ENCODE peak calls at places on chromosomes 5 and 9, in nine cellular contexts. One of them, this sample, is unnamed.

GRCh38 chr5:35593338-35593737 is 24.3 kb upstream of the SPEF2 start:
- DNase-seq in IMR-90: no peak
- DNase-seq in fibroblast of lung: no peak
- DNase-seq in AG04450: no peak
- DNase-seq in PC-3: no peak
- DNase-seq in tibial nerve: no peak
- DNase-seq in lower lobe of right lung: no peak
- DNase-seq in osteoblast: no peak
- DNase-seq in psoas muscle: no peak
- DNase-seq in this sample: no peak

GRCh38 chr9:78004478-78005229 is 27.0 kb downstream of the GNAQ start:
- DNase-seq in IMR-90: peak; percentile 30
- DNase-seq in fibroblast of lung: no peak
- DNase-seq in AG04450: no peak
- DNase-seq in PC-3: peak; percentile 41
- DNase-seq in tibial nerve: no peak
- DNase-seq in lower lobe of right lung: no peak
- DNase-seq in osteoblast: no peak
- DNase-seq in psoas muscle: no peak
- DNase-seq in this sample: no peak

GRCh38 chr9:2616726-2617377 is 4.7 kb upstream of the VLDLR start:
- DNase-seq in IMR-90: no peak
- DNase-seq in fibroblast of lung: no peak
- DNase-seq in AG04450: no peak
- DNase-seq in PC-3: no peak
- DNase-seq in tibial nerve: no peak
- DNase-seq in lower lobe of right lung: no peak
- DNase-seq in osteoblast: no peak
- DNase-seq in psoas muscle: no peak
- DNase-seq in this sample: no peak

GRCh38 chr9:74478606-74479005 is 18.5 kb upstream of the RORB start:
- DNase-seq in IMR-90: no peak
- DNase-seq in fibroblast of lung: no peak
- DNase-seq in AG04450: no peak
- DNase-seq in PC-3: no peak
- DNase-seq in tibial nerve: no peak
- DNase-seq in lower lobe of right lung: no peak
- DNase-seq in osteoblast: no peak
- DNase-seq in psoas muscle: no peak
- DNase-seq in this sample: no peak

GRCh38 chr9:111348821-111349271 is 18.8 kb upstream of the OR2K2 start:
- DNase-seq in IMR-90: peak; percentile 35
- DNase-seq in fibroblast of lung: peak; percentile 25
- DNase-seq in AG04450: no peak
- DNase-seq in PC-3: peak; percentile 88
- DNase-seq in tibial nerve: no peak
- DNase-seq in lower lobe of right lung: no peak
- DNase-seq in osteoblast: no peak
- DNase-seq in psoas muscle: no peak
- DNase-seq in this sample: peak; percentile 47

GRCh38 chr5:174501461-174502069 is 222.8 kb upstream of the MSX2 start:
- DNase-seq in IMR-90: peak; percentile 57
- DNase-seq in fibroblast of lung: peak; percentile 30
- DNase-seq in AG04450: no peak
- DNase-seq in PC-3: peak; percentile 13
- DNase-seq in tibial nerve: no peak
- DNase-seq in lower lobe of right lung: no peak
- DNase-seq in osteoblast: peak; percentile 71
- DNase-seq in psoas muscle: no peak
- DNase-seq in this sample: peak; percentile 39

GRCh38 chr9:121494192-121494591 is 5.5 kb downstream of the GGTA1 start:
- DNase-seq in IMR-90: no peak
- DNase-seq in fibroblast of lung: no peak
- DNase-seq in AG04450: no peak
- DNase-seq in PC-3: no peak
- DNase-seq in tibial nerve: no peak
- DNase-seq in lower lobe of right lung: no peak
- DNase-seq in osteoblast: no peak
- DNase-seq in psoas muscle: no peak
- DNase-seq in this sample: no peak

GRCh38 chr5:169474226-169474625 is 109.3 kb upstream of the SPDL1 start:
- DNase-seq in IMR-90: no peak
- DNase-seq in fibroblast of lung: no peak
- DNase-seq in AG04450: no peak
- DNase-seq in PC-3: no peak
- DNase-seq in tibial nerve: no peak
- DNase-seq in lower lobe of right lung: no peak
- DNase-seq in osteoblast: no peak
- DNase-seq in psoas muscle: no peak
- DNase-seq in this sample: no peak

GRCh38 chr5:64364426-64364825 is 141.4 kb upstream of the RGS7BP start:
- DNase-seq in IMR-90: no peak
- DNase-seq in fibroblast of lung: no peak
- DNase-seq in AG04450: no peak
- DNase-seq in PC-3: no peak
- DNase-seq in tibial nerve: no peak
- DNase-seq in lower lobe of right lung: no peak
- DNase-seq in osteoblast: no peak
- DNase-seq in psoas muscle: no peak
- DNase-seq in this sample: no peak

GRCh38 chr5:49953-50544 is 41.9 kb upstream of the PLEKHG4B start:
- DNase-seq in IMR-90: no peak
- DNase-seq in fibroblast of lung: no peak
- DNase-seq in AG04450: no peak
- DNase-seq in PC-3: no peak
- DNase-seq in tibial nerve: no peak
- DNase-seq in lower lobe of right lung: no peak
- DNase-seq in osteoblast: no peak
- DNase-seq in psoas muscle: no peak
- DNase-seq in this sample: no peak

GRCh38 chr9:19965336-19965735 is 176.5 kb upstream of the SLC24A2 start:
- DNase-seq in IMR-90: peak; percentile 10
- DNase-seq in fibroblast of lung: peak; percentile 11
- DNase-seq in AG04450: peak; percentile 3
- DNase-seq in PC-3: no peak
- DNase-seq in tibial nerve: no peak
- DNase-seq in lower lobe of right lung: no peak
- DNase-seq in osteoblast: no peak
- DNase-seq in psoas muscle: no peak
- DNase-seq in this sample: no peak

GRCh38 chr9:126348911-126349550 is 22.4 kb downstream of the MVB12B start:
- DNase-seq in IMR-90: no peak
- DNase-seq in fibroblast of lung: no peak
- DNase-seq in AG04450: no peak
- DNase-seq in PC-3: peak; percentile 22
- DNase-seq in tibial nerve: no peak
- DNase-seq in lower lobe of right lung: no peak
- DNase-seq in osteoblast: no peak
- DNase-seq in psoas muscle: no peak
- DNase-seq in this sample: no peak

GRCh38 chr5:52740007-52740406 is 47.7 kb upstream of the ITGA1 start:
- DNase-seq in IMR-90: no peak
- DNase-seq in fibroblast of lung: no peak
- DNase-seq in AG04450: no peak
- DNase-seq in PC-3: no peak
- DNase-seq in tibial nerve: no peak
- DNase-seq in lower lobe of right lung: no peak
- DNase-seq in osteoblast: no peak
- DNase-seq in psoas muscle: no peak
- DNase-seq in this sample: no peak

GRCh38 chr5:1261643-1262042 is 33.2 kb downstream of the TERT start:
- DNase-seq in IMR-90: no peak
- DNase-seq in fibroblast of lung: no peak
- DNase-seq in AG04450: no peak
- DNase-seq in PC-3: no peak
- DNase-seq in tibial nerve: no peak
- DNase-seq in lower lobe of right lung: no peak
- DNase-seq in osteoblast: no peak
- DNase-seq in psoas muscle: no peak
- DNase-seq in this sample: no peak

GRCh38 chr5:173691931-173692330 is 75.5 kb upstream of the BOD1 start:
- DNase-seq in IMR-90: no peak
- DNase-seq in fibroblast of lung: no peak
- DNase-seq in AG04450: no peak
- DNase-seq in PC-3: no peak
- DNase-seq in tibial nerve: no peak
- DNase-seq in lower lobe of right lung: no peak
- DNase-seq in osteoblast: no peak
- DNase-seq in psoas muscle: no peak
- DNase-seq in this sample: no peak

GRCh38 chr9:116099821-116100220 is 53.8 kb upstream of the PAPPA start:
- DNase-seq in IMR-90: peak; percentile 60
- DNase-seq in fibroblast of lung: peak; percentile 23
- DNase-seq in AG04450: no peak
- DNase-seq in PC-3: no peak
- DNase-seq in tibial nerve: no peak
- DNase-seq in lower lobe of right lung: no peak
- DNase-seq in osteoblast: no peak
- DNase-seq in psoas muscle: no peak
- DNase-seq in this sample: no peak

GRCh38 chr5:74316064-74316586 is 324.4 kb downstream of the ENC1 start:
- DNase-seq in IMR-90: peak; percentile 98
- DNase-seq in fibroblast of lung: peak; percentile 83
- DNase-seq in AG04450: peak; percentile 89
- DNase-seq in PC-3: peak; percentile 82
- DNase-seq in tibial nerve: no peak
- DNase-seq in lower lobe of right lung: no peak
- DNase-seq in osteoblast: peak; percentile 88
- DNase-seq in psoas muscle: peak; percentile 52
- DNase-seq in this sample: peak; percentile 97
- TF ChIP-seq CTCF in IMR-90: no peak
- TF ChIP-seq CTCF in fibroblast of lung: no peak
- TF ChIP-seq CTCF in AG04450: no peak
- TF ChIP-seq CTCF in PC-3: no peak
- TF ChIP-seq CTCF in tibial nerve: no peak
- TF ChIP-seq CTCF in lower lobe of right lung: no peak
- TF ChIP-seq CTCF in osteoblast: no peak
- TF ChIP-seq CTCF in psoas muscle: no peak
- TF ChIP-seq CTCF in this sample: no peak

GRCh38 chr9:95190413-95190812 is 127.1 kb downstream of the FANCC start:
- DNase-seq in IMR-90: no peak
- DNase-seq in fibroblast of lung: no peak
- DNase-seq in AG04450: no peak
- DNase-seq in PC-3: no peak
- DNase-seq in tibial nerve: no peak
- DNase-seq in lower lobe of right lung: no peak
- DNase-seq in osteoblast: no peak
- DNase-seq in psoas muscle: no peak
- DNase-seq in this sample: no peak

GRCh38 chr9:95192631-95193030 is 124.9 kb downstream of the FANCC start:
- DNase-seq in IMR-90: no peak
- DNase-seq in fibroblast of lung: no peak
- DNase-seq in AG04450: no peak
- DNase-seq in PC-3: no peak
- DNase-seq in tibial nerve: no peak
- DNase-seq in lower lobe of right lung: no peak
- DNase-seq in osteoblast: no peak
- DNase-seq in psoas muscle: no peak
- DNase-seq in this sample: no peak

GRCh38 chr9:95185931-95186330 is 131.6 kb downstream of the FANCC start:
- DNase-seq in IMR-90: no peak
- DNase-seq in fibroblast of lung: no peak
- DNase-seq in AG04450: no peak
- DNase-seq in PC-3: no peak
- DNase-seq in tibial nerve: no peak
- DNase-seq in lower lobe of right lung: no peak
- DNase-seq in osteoblast: no peak
- DNase-seq in psoas muscle: no peak
- DNase-seq in this sample: no peak

GRCh38 chr9:95189230-95190098 is 128.0 kb downstream of the FANCC start:
- DNase-seq in IMR-90: peak; percentile 91
- DNase-seq in fibroblast of lung: peak; percentile 88
- DNase-seq in AG04450: peak; percentile 73
- DNase-seq in PC-3: no peak
- DNase-seq in tibial nerve: peak; percentile 44
- DNase-seq in lower lobe of right lung: no peak
- DNase-seq in osteoblast: peak; percentile 60
- DNase-seq in psoas muscle: no peak
- DNase-seq in this sample: no peak

DNA sequence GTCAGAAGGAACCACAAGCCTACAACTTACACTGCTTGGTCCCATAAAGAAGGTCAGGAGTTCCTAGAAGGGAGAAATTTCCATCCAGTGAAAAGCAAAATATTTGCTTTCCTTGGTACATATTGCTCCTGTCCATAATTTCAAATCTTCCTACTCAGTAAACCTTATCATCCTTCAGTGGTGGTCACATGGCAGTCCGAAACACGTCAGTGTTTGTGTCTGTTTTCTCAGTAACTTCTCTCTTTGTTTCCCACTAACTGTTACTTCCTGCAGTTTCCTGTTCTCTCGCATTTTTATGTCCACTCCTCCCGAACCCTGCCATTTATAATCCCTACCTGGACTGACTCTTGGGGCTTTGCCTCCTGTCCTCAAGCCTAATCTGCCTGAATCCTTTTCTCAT is 129.1 kb downstream of the FANCC start:
- DNase-seq in IMR-90: peak; percentile 13
- DNase-seq in fibroblast of lung: no peak
- DNase-seq in AG04450: no peak
- DNase-seq in PC-3: no peak
- DNase-seq in tibial nerve: no peak
- DNase-seq in lower lobe of right lung: no peak
- DNase-seq in osteoblast: peak; percentile 72
- DNase-seq in psoas muscle: no peak
- DNase-seq in this sample: no peak
- H3K27ac ChIP-seq in IMR-90: no peak overlapping the region
- H3K27ac ChIP-seq in fibroblast of lung: no peak overlapping the region
- H3K27ac ChIP-seq in AG04450: no peak overlapping the region
- H3K27ac ChIP-seq in PC-3: no peak overlapping the region
- H3K27ac ChIP-seq in tibial nerve: peak overlapping the region; percentile 44
- H3K27ac ChIP-seq in lower lobe of right lung: peak overlapping the region; percentile 56
- H3K27ac ChIP-seq in osteoblast: peak overlapping the region; percentile 19
- H3K27ac ChIP-seq in psoas muscle: no peak overlapping the region
- H3K27ac ChIP-seq in this sample: no peak overlapping the region

GRCh38 chr9:112925058-112925641 is 34.5 kb upstream of the SLC46A2 start:
- DNase-seq in IMR-90: peak; percentile 23
- DNase-seq in fibroblast of lung: peak; percentile 44
- DNase-seq in AG04450: no peak
- DNase-seq in PC-3: peak; percentile 63
- DNase-seq in tibial nerve: no peak
- DNase-seq in lower lobe of right lung: no peak
- DNase-seq in osteoblast: peak; percentile 72
- DNase-seq in psoas muscle: no peak
- DNase-seq in this sample: peak; percentile 69
- TF ChIP-seq CTCF in IMR-90: peak; percentile 44
- TF ChIP-seq CTCF in fibroblast of lung: peak; percentile 26
- TF ChIP-seq CTCF in AG04450: peak; percentile 37
- TF ChIP-seq CTCF in PC-3: peak; percentile 69
- TF ChIP-seq CTCF in tibial nerve: peak; percentile 9
- TF ChIP-seq CTCF in lower lobe of right lung: peak; percentile 20
- TF ChIP-seq CTCF in osteoblast: peak; percentile 58
- TF ChIP-seq CTCF in psoas muscle: peak; percentile 23
- TF ChIP-seq CTCF in this sample: peak; percentile 70

GRCh38 chr5:150671509-150672236 is 10.6 kb downstream of the MYOZ3 start:
- DNase-seq in IMR-90: no peak
- DNase-seq in fibroblast of lung: no peak
- DNase-seq in AG04450: no peak
- DNase-seq in PC-3: no peak
- DNase-seq in tibial nerve: no peak
- DNase-seq in lower lobe of right lung: no peak
- DNase-seq in osteoblast: peak; percentile 57
- DNase-seq in psoas muscle: peak; percentile 61
- DNase-seq in this sample: no peak
- H3K27ac ChIP-seq in IMR-90: no peak overlapping the region
- H3K27ac ChIP-seq in fibroblast of lung: no peak overlapping the region
- H3K27ac ChIP-seq in AG04450: no peak overlapping the region
- H3K27ac ChIP-seq in PC-3: no peak overlapping the region
- H3K27ac ChIP-seq in tibial nerve: peak overlapping the region; percentile 22
- H3K27ac ChIP-seq in lower lobe of right lung: peak overlapping the region; percentile 19
- H3K27ac ChIP-seq in osteoblast: no peak overlapping the region
- H3K27ac ChIP-seq in psoas muscle: peak overlapping the region; percentile 92
- H3K27ac ChIP-seq in this sample: no peak overlapping the region

GRCh38 chr5:136446565-136446964 is 81.2 kb upstream of the TRPC7 start:
- DNase-seq in IMR-90: no peak
- DNase-seq in fibroblast of lung: no peak
- DNase-seq in AG04450: no peak
- DNase-seq in PC-3: no peak
- DNase-seq in tibial nerve: no peak
- DNase-seq in lower lobe of right lung: no peak
- DNase-seq in osteoblast: no peak
- DNase-seq in psoas muscle: no peak
- DNase-seq in this sample: no peak
- TF ChIP-seq CTCF in IMR-90: no peak
- TF ChIP-seq CTCF in fibroblast of lung: no peak
- TF ChIP-seq CTCF in AG04450: no peak
- TF ChIP-seq CTCF in PC-3: peak; percentile 34
- TF ChIP-seq CTCF in tibial nerve: no peak
- TF ChIP-seq CTCF in lower lobe of right lung: no peak
- TF ChIP-seq CTCF in osteoblast: no peak
- TF ChIP-seq CTCF in psoas muscle: no peak
- TF ChIP-seq CTCF in this sample: no peak